ENCODE peak calls at places on chromosome 19, in seven cellular contexts. One of them, this sample, is unnamed.

GRCh38 chr19:40366697-40367561 is 18.4 kb downstream of the PLD3 start:
- DNase-seq in psoas muscle: no peak
- DNase-seq in fibroblast of pulmonary artery: peak
- DNase-seq in progenitor cell of endocrine pancreas: peak
- DNase-seq in activated B cell treated with CpG ODN at 0.5 μM for 24 hours: no peak
- DNase-seq in hepatocyte: peak
- DNase-seq in MCF 10A: no peak
- DNase-seq in this sample: no peak

GRCh38 chr19:54530866-54531265 is 28.2 kb downstream of the LAIR2 start:
- DNase-seq in psoas muscle: no peak
- DNase-seq in fibroblast of pulmonary artery: no peak
- DNase-seq in progenitor cell of endocrine pancreas: no peak
- DNase-seq in activated B cell treated with CpG ODN at 0.5 μM for 24 hours: no peak
- DNase-seq in hepatocyte: no peak
- DNase-seq in MCF 10A: no peak
- DNase-seq in this sample: no peak

GRCh38 chr19:13872695-13873389 is 4.1 kb upstream of the NANOS3 start:
- DNase-seq in psoas muscle: no peak
- DNase-seq in fibroblast of pulmonary artery: no peak
- DNase-seq in progenitor cell of endocrine pancreas: no peak
- DNase-seq in activated B cell treated with CpG ODN at 0.5 μM for 24 hours: peak
- DNase-seq in hepatocyte: peak
- DNase-seq in MCF 10A: no peak
- DNase-seq in this sample: no peak

GRCh38 chr19:54109651-54110050 is 5.8 kb downstream of the TFPT start:
- DNase-seq in psoas muscle: no peak
- DNase-seq in fibroblast of pulmonary artery: no peak
- DNase-seq in progenitor cell of endocrine pancreas: no peak
- DNase-seq in activated B cell treated with CpG ODN at 0.5 μM for 24 hours: no peak
- DNase-seq in hepatocyte: no peak
- DNase-seq in MCF 10A: no peak
- DNase-seq in this sample: no peak

GRCh38 chr19:50772408-50773311 is 2.4 kb downstream of the GPR32 start:
- DNase-seq in psoas muscle: no peak
- DNase-seq in fibroblast of pulmonary artery: peak
- DNase-seq in progenitor cell of endocrine pancreas: no peak
- DNase-seq in activated B cell treated with CpG ODN at 0.5 μM for 24 hours: no peak
- DNase-seq in hepatocyte: no peak
- DNase-seq in MCF 10A: no peak
- DNase-seq in this sample: no peak

GRCh38 chr19:32676186-32676894 is 692 bp downstream of the RGS9BP start:
- DNase-seq in psoas muscle: no peak
- DNase-seq in fibroblast of pulmonary artery: no peak
- DNase-seq in progenitor cell of endocrine pancreas: peak
- DNase-seq in activated B cell treated with CpG ODN at 0.5 μM for 24 hours: no peak
- DNase-seq in hepatocyte: peak
- DNase-seq in MCF 10A: no peak
- DNase-seq in this sample: no peak

GRCh38 chr19:56718231-56718630 is 46.7 kb upstream of the ZNF835 start:
- DNase-seq in psoas muscle: no peak
- DNase-seq in fibroblast of pulmonary artery: no peak
- DNase-seq in progenitor cell of endocrine pancreas: no peak
- DNase-seq in activated B cell treated with CpG ODN at 0.5 μM for 24 hours: no peak
- DNase-seq in hepatocyte: no peak
- DNase-seq in MCF 10A: no peak
- DNase-seq in this sample: no peak

GRCh38 chr19:2962018-2962670 is 15.2 kb upstream of the TLE6 start:
- DNase-seq in psoas muscle: no peak
- DNase-seq in fibroblast of pulmonary artery: peak
- DNase-seq in progenitor cell of endocrine pancreas: peak
- DNase-seq in activated B cell treated with CpG ODN at 0.5 μM for 24 hours: no peak
- DNase-seq in hepatocyte: peak
- DNase-seq in MCF 10A: peak
- DNase-seq in this sample: peak

GRCh38 chr19:53553865-53554791 is 16.2 kb downstream of the ZNF331 start:
- DNase-seq in psoas muscle: peak
- DNase-seq in fibroblast of pulmonary artery: peak
- DNase-seq in progenitor cell of endocrine pancreas: no peak
- DNase-seq in activated B cell treated with CpG ODN at 0.5 μM for 24 hours: peak
- DNase-seq in hepatocyte: no peak
- DNase-seq in MCF 10A: peak
- DNase-seq in this sample: peak

GRCh38 chr19:5973867-5974635 is 3.9 kb downstream of the RANBP3 start:
- DNase-seq in psoas muscle: no peak
- DNase-seq in fibroblast of pulmonary artery: no peak
- DNase-seq in progenitor cell of endocrine pancreas: no peak
- DNase-seq in activated B cell treated with CpG ODN at 0.5 μM for 24 hours: no peak
- DNase-seq in hepatocyte: no peak
- DNase-seq in MCF 10A: no peak
- DNase-seq in this sample: no peak

GRCh38 chr19:48969276-48970138 is 4.4 kb downstream of the FTL start:
- DNase-seq in psoas muscle: no peak
- DNase-seq in fibroblast of pulmonary artery: no peak
- DNase-seq in progenitor cell of endocrine pancreas: no peak
- DNase-seq in activated B cell treated with CpG ODN at 0.5 μM for 24 hours: no peak
- DNase-seq in hepatocyte: no peak
- DNase-seq in MCF 10A: peak
- DNase-seq in this sample: no peak

GRCh38 chr19:2266183-2266993 is 10.2 kb upstream of the JSRP1 start:
- DNase-seq in psoas muscle: peak
- DNase-seq in fibroblast of pulmonary artery: peak
- DNase-seq in progenitor cell of endocrine pancreas: no peak
- DNase-seq in activated B cell treated with CpG ODN at 0.5 μM for 24 hours: peak
- DNase-seq in hepatocyte: no peak
- DNase-seq in MCF 10A: peak
- DNase-seq in this sample: no peak

GRCh38 chr19:40641306-40641705 is 40.1 kb downstream of the LTBP4 start:
- DNase-seq in psoas muscle: no peak
- DNase-seq in fibroblast of pulmonary artery: no peak
- DNase-seq in progenitor cell of endocrine pancreas: no peak
- DNase-seq in activated B cell treated with CpG ODN at 0.5 μM for 24 hours: no peak
- DNase-seq in hepatocyte: no peak
- DNase-seq in MCF 10A: no peak
- DNase-seq in this sample: no peak

GRCh38 chr19:43755256-43755801 is 567 bp upstream of the SMG9 start:
- DNase-seq in psoas muscle: peak
- DNase-seq in fibroblast of pulmonary artery: peak
- DNase-seq in progenitor cell of endocrine pancreas: peak
- DNase-seq in activated B cell treated with CpG ODN at 0.5 μM for 24 hours: peak
- DNase-seq in hepatocyte: peak
- DNase-seq in MCF 10A: peak
- DNase-seq in this sample: peak

GRCh38 chr19:43754312-43754561 is 525 bp downstream of the SMG9 start:
- DNase-seq in psoas muscle: no peak
- DNase-seq in fibroblast of pulmonary artery: no peak
- DNase-seq in progenitor cell of endocrine pancreas: no peak
- DNase-seq in activated B cell treated with CpG ODN at 0.5 μM for 24 hours: no peak
- DNase-seq in hepatocyte: no peak
- DNase-seq in MCF 10A: no peak
- DNase-seq in this sample: no peak

GRCh38 chr19:43751466-43752220 is 3.1 kb downstream of the SMG9 start:
- DNase-seq in psoas muscle: no peak
- DNase-seq in fibroblast of pulmonary artery: no peak
- DNase-seq in progenitor cell of endocrine pancreas: no peak
- DNase-seq in activated B cell treated with CpG ODN at 0.5 μM for 24 hours: no peak
- DNase-seq in hepatocyte: no peak
- DNase-seq in MCF 10A: no peak
- DNase-seq in this sample: no peak

GRCh38 chr19:43752287-43752875 is 2.4 kb downstream of the SMG9 start:
- DNase-seq in psoas muscle: no peak
- DNase-seq in fibroblast of pulmonary artery: no peak
- DNase-seq in progenitor cell of endocrine pancreas: no peak
- DNase-seq in activated B cell treated with CpG ODN at 0.5 μM for 24 hours: no peak
- DNase-seq in hepatocyte: no peak
- DNase-seq in MCF 10A: no peak
- DNase-seq in this sample: no peak

DNA sequence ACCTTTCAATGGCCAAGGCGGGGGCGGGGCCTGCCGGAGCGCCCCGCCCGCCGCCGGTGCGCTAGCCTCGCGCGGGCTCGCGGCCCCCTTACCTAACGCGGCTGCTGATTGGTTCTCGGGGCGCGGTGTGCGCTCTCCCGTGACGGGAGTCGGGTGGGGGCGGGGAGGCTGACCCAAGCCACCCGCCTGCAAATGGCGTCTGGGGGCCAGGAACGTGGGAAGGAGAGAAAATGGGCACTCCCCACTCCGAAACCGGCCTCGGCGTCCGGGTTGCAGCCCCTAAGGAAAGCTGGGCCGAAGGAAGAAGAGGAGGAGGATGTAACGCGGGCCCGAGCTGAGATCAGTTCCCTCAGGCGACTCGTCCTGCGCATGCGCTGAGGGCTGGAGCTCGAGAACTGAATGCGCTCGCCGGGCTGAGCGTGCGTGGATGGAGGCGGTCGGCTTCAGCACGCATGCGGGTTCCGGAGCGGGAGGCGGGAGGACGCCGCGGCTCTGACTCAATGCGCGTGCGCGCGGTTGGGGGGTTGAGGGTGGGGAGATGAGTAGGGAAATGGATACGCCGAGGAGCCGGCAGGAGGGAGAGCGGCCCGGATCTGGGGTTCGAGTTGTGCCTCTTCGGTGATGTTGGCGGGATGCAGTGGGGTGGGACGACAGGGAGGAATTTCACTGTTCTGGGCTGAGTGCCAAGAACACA is at the start of gene SMG9:
- DNase-seq in psoas muscle: peak
- DNase-seq in fibroblast of pulmonary artery: peak
- DNase-seq in progenitor cell of endocrine pancreas: peak
- DNase-seq in activated B cell treated with CpG ODN at 0.5 μM for 24 hours: peak
- DNase-seq in hepatocyte: peak
- DNase-seq in MCF 10A: peak
- DNase-seq in this sample: peak
- TF ChIP-seq CTCF in psoas muscle: no peak
- TF ChIP-seq CTCF in fibroblast of pulmonary artery: no peak
- TF ChIP-seq CTCF in progenitor cell of endocrine pancreas: no peak
- TF ChIP-seq CTCF in activated B cell treated with CpG ODN at 0.5 μM for 24 hours: no peak
- TF ChIP-seq CTCF in hepatocyte: no peak
- TF ChIP-seq CTCF in MCF 10A: no peak
- TF ChIP-seq CTCF in this sample: no peak

GRCh38 chr19:38650911-38651584 is 3.6 kb downstream of the ACTN4 start:
- DNase-seq in psoas muscle: no peak
- DNase-seq in fibroblast of pulmonary artery: peak
- DNase-seq in progenitor cell of endocrine pancreas: no peak
- DNase-seq in activated B cell treated with CpG ODN at 0.5 μM for 24 hours: no peak
- DNase-seq in hepatocyte: peak
- DNase-seq in MCF 10A: peak
- DNase-seq in this sample: no peak
- TF ChIP-seq CTCF in psoas muscle: no peak
- TF ChIP-seq CTCF in fibroblast of pulmonary artery: no peak
- TF ChIP-seq CTCF in progenitor cell of endocrine pancreas: no peak
- TF ChIP-seq CTCF in activated B cell treated with CpG ODN at 0.5 μM for 24 hours: no peak
- TF ChIP-seq CTCF in hepatocyte: no peak
- TF ChIP-seq CTCF in MCF 10A: no peak
- TF ChIP-seq CTCF in this sample: no peak

DNA sequence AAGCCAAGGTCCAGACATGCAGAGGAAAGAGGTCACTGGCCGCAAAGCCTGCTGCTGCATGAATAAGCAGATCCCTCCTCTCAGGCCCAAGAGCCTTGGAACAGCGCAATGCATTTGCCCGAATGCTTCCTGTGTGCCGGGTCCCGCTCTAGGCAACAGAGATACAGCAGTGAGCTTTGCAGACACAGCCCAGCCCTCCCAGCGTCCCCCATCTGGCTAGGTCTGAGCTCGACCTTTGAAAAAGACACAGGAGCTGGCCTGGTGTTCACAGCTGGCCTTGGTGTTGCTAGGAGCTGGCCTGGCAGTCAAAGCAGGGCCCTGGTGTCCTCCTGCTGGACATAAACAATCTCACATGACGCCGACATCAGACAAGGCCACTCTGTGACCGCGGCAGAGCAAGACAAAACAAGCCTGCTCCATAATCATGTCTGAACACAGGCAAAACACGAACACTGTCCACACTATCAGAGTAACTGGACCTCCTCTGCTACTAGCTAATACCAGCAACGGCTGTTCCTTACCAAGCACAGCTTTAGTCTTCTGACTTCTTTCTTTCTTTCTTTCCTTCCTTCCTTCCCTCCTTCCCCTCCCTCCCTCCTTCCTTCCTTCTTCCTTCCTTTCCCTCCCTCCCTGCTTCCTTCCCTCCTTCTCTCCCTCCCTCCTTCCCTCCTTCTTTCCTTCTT is 5.7 kb upstream of the PEX11G start:
- DNase-seq in psoas muscle: peak
- DNase-seq in fibroblast of pulmonary artery: peak
- DNase-seq in progenitor cell of endocrine pancreas: no peak
- DNase-seq in activated B cell treated with CpG ODN at 0.5 μM for 24 hours: no peak
- DNase-seq in hepatocyte: no peak
- DNase-seq in MCF 10A: no peak
- DNase-seq in this sample: no peak
- TF ChIP-seq CTCF in psoas muscle: no peak
- TF ChIP-seq CTCF in fibroblast of pulmonary artery: no peak
- TF ChIP-seq CTCF in progenitor cell of endocrine pancreas: peak
- TF ChIP-seq CTCF in activated B cell treated with CpG ODN at 0.5 μM for 24 hours: no peak
- TF ChIP-seq CTCF in hepatocyte: no peak
- TF ChIP-seq CTCF in MCF 10A: no peak
- TF ChIP-seq CTCF in this sample: no peak

GRCh38 chr19:7516878-7517277 is 975 bp downstream of the ZNF358 start:
- DNase-seq in psoas muscle: no peak
- DNase-seq in fibroblast of pulmonary artery: no peak
- DNase-seq in progenitor cell of endocrine pancreas: no peak
- DNase-seq in activated B cell treated with CpG ODN at 0.5 μM for 24 hours: no peak
- DNase-seq in hepatocyte: no peak
- DNase-seq in MCF 10A: no peak
- DNase-seq in this sample: no peak

GRCh38 chr19:7513809-7514642 is 1.9 kb upstream of the ZNF358 start:
- DNase-seq in psoas muscle: no peak
- DNase-seq in fibroblast of pulmonary artery: no peak
- DNase-seq in progenitor cell of endocrine pancreas: no peak
- DNase-seq in activated B cell treated with CpG ODN at 0.5 μM for 24 hours: no peak
- DNase-seq in hepatocyte: no peak
- DNase-seq in MCF 10A: no peak
- DNase-seq in this sample: no peak

GRCh38 chr19:7515091-7515470 is 822 bp upstream of the ZNF358 start:
- DNase-seq in psoas muscle: no peak
- DNase-seq in fibroblast of pulmonary artery: no peak
- DNase-seq in progenitor cell of endocrine pancreas: no peak
- DNase-seq in activated B cell treated with CpG ODN at 0.5 μM for 24 hours: no peak
- DNase-seq in hepatocyte: peak
- DNase-seq in MCF 10A: no peak
- DNase-seq in this sample: no peak

GRCh38 chr19:7515471-7516226 is at the start of gene ZNF358:
- DNase-seq in psoas muscle: peak
- DNase-seq in fibroblast of pulmonary artery: peak
- DNase-seq in progenitor cell of endocrine pancreas: peak
- DNase-seq in activated B cell treated with CpG ODN at 0.5 μM for 24 hours: peak
- DNase-seq in hepatocyte: peak
- DNase-seq in MCF 10A: peak
- DNase-seq in this sample: no peak

DNA sequence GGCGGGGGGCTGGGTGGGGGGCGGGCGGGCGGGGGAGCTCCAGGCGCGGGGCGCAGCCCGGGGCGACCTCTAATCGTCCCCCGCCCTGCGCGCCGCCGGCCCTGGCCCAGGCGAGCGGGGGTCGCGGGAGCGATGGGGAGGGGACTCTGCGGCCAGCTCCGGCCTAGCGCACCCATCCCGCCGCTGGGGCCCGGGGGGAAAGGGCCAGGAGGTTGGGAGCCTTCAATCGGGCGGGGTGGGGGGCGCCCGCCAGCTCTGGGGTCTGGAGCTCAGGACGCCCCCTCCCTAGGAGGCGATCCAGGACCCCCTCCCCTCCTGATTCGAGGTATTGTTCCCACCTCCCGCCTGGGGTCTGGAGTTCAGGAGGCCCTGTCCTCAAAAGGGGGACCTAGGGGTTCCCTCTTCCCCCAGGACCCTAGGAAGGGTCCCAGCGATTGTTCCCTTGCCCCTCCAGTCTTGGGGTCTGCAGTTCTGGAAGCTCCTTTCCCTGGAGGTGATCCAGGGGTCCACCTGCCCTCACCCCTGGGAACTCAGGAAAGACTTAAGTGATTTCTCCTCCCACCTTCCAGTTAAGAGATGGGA is 469 bp downstream of the ZNF358 start:
- DNase-seq in psoas muscle: no peak
- DNase-seq in fibroblast of pulmonary artery: no peak
- DNase-seq in progenitor cell of endocrine pancreas: no peak
- DNase-seq in activated B cell treated with CpG ODN at 0.5 μM for 24 hours: no peak
- DNase-seq in hepatocyte: peak
- DNase-seq in MCF 10A: no peak
- DNase-seq in this sample: no peak
- TF ChIP-seq CTCF in psoas muscle: no peak
- TF ChIP-seq CTCF in fibroblast of pulmonary artery: no peak
- TF ChIP-seq CTCF in progenitor cell of endocrine pancreas: no peak
- TF ChIP-seq CTCF in activated B cell treated with CpG ODN at 0.5 μM for 24 hours: no peak
- TF ChIP-seq CTCF in hepatocyte: no peak
- TF ChIP-seq CTCF in MCF 10A: no peak
- TF ChIP-seq CTCF in this sample: no peak

This sample was measured in natural killer cell.